ENCODE peak calls at places on chromosomes 11 and 22, in four cellular contexts. L, J, A and V are unnamed samples.

GRCh38 chr11:65606876-65607613 is 7.0 kb downstream of the MAP3K11 start:
- DNase-seq in J (peak; percentile 99), L (peak; percentile 96), A (peak; percentile 98), V (peak; percentile 87)

GRCh38 chr11:12554122-12554521 is 120.1 kb upstream of the TEAD1 start:
- DNase-seq in J (no peak), A (no peak), L (no peak), V (no peak)

GRCh38 chr11:60810151-60810550 is 25.0 kb downstream of the MS4A10 start:
- DNase-seq in A (no peak), L (no peak), J (no peak), V (no peak)

GRCh38 chr11:10597877-10598341 is 29.4 kb upstream of the LYVE1 start:
- DNase-seq in J (no peak), L (no peak), A (no peak), V (no peak)

GRCh38 chr11:77207618-77208313 is 79.7 kb downstream of the MYO7A start:
- DNase-seq in L (no peak), J (no peak), A (no peak), V (no peak)

GRCh38 chr11:11039249-11039965 is 181.6 kb upstream of the ZBED5 start:
- DNase-seq in A (no peak), L (no peak), J (no peak), V (no peak)

GRCh38 chr11:104487035-104487775 is 323.3 kb upstream of the PDGFD start:
- DNase-seq in L (no peak), J (no peak), A (no peak), V (no peak)

GRCh38 chr22:23512348-23512705 is 67.8 kb downstream of the IGLL1 start:
- DNase-seq in J (no peak), A (no peak), L (no peak), V (no peak)

GRCh38 chr11:69889400-69890372 is 70.5 kb upstream of the FGF3 start:
- DNase-seq in L (no peak), J (peak; percentile 54), A (peak; percentile 55), V (no peak)

GRCh38 chr11:121391914-121392313 is 60.2 kb upstream of the SORL1 start:
- DNase-seq in J (no peak), A (no peak), L (no peak), V (no peak)

GRCh38 chr22:45200862-45201511 is 37.3 kb downstream of the NUP50 start:
- DNase-seq in J (peak; percentile 24), A (no peak), L (no peak), V (no peak)

GRCh38 chr22:24061124-24061684 is 50.1 kb downstream of the CABIN1 start:
- DNase-seq in J (no peak), L (no peak), A (no peak), V (peak; percentile 46)

GRCh38 chr11:133038850-133039249 is 493.5 kb downstream of the OPCML start:
- DNase-seq in A (no peak), J (no peak), L (no peak), V (no peak)

GRCh38 chr11:12284321-12285050 is 92.9 kb upstream of the PARVA start:
- DNase-seq in L (peak; percentile 11), J (peak; percentile 14), A (no peak), V (no peak)

GRCh38 chr22:46731246-46732040 is 6.6 kb downstream of the CERK start:
- DNase-seq in L (no peak), J (peak; percentile 54), A (peak; percentile 65), V (no peak)

GRCh38 chr11:17230867-17231851 is 23.4 kb upstream of the PIK3C2A start:
- DNase-seq in A (no peak), L (no peak), J (no peak), V (no peak)

GRCh38 chr22:26534874-26535470 is 22.7 kb upstream of the TFIP11 start:
- DNase-seq in J (no peak), A (no peak), L (no peak), V (peak; percentile 86)

GRCh38 chr11:19614370-19614936 is 98.2 kb upstream of the NAV2 start:
- DNase-seq in A (no peak), J (no peak), L (peak; percentile 32), V (no peak)

GRCh38 chr11:128290106-128290840 is 297.1 kb downstream of the ETS1 start:
- DNase-seq in L (peak; percentile 77), A (peak; percentile 70), J (peak; percentile 54), V (peak; percentile 85)

GRCh38 chr22:41382098-41382578 is 396 bp downstream of the TEF start:
- DNase-seq in A (peak; percentile 90), J (no peak), L (no peak), V (peak; percentile 75)

DNA sequence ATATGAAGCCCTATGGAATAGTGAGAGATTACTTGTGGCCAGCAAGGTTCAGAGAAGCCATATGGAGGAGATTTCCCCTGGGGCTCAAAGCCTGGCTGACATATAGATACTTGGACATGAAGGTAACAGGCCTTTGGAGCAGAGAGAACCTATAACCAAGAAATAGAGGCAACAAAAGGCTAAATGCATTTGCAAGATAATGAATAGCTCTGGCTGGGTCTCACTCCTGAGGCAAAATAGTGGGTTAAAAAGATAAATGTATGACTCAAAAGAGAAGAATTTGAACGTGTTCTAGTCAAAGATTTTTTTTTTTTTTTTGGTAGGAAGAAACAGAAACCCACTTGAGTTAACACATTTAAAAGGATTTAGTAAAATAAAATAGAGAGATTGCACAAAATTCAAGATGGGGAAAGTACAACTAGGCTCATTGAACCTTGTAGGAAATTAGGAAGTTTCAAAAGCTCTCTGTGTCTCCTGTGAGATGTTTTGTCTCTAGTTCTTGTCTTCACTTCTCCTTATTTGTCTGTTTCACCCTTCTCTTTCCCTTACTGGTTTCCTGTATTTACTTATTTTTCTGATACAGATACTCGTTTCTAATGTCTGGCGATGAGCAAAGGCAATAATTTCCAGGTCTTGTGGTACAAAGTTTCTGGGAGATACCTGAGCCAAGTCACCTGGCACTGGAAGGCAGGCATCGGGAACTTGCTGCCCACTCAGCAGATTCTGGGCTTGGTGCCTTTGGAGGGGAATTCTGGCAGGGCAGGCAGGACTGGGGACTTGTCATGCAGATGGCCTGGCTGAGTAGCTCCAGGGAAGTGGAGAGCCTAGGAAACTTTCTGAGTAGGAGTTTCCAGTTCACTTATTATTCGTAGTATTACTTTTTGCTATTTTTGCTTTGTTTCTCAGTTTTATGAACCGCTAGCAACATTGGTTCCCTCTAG is 49.2 kb upstream of the SESN3 start:
- DNase-seq in L (no peak), A (no peak), J (peak; percentile 71), V (no peak)
- H3K4me2 ChIP-seq in L (no peak overlapping the region), A (no peak overlapping the region), J (no peak overlapping the region), V (no peak overlapping the region)

GRCh38 chr22:36977401-36977861 is 41.8 kb downstream of the TST start:
- DNase-seq in J (peak; percentile 93), L (peak; percentile 19), A (peak; percentile 84), V (peak; percentile 95)
- H3K9ac ChIP-seq in J (no peak overlapping the region), L (no peak overlapping the region), A (no peak overlapping the region), V (peak overlapping the region; percentile 63)

GRCh38 chr11:117822522-117823033 is 2.0 kb downstream of the FXYD2 start:
- DNase-seq in A (no peak), J (no peak), L (no peak), V (no peak)
- H3K4me1 ChIP-seq in A (no peaks in the 10 kb centered on the region), J (no peaks in the 10 kb centered on the region), L (peaks cover 37% of the 10 kb centered on the region), V (no peaks in the 10 kb centered on the region)

DNA sequence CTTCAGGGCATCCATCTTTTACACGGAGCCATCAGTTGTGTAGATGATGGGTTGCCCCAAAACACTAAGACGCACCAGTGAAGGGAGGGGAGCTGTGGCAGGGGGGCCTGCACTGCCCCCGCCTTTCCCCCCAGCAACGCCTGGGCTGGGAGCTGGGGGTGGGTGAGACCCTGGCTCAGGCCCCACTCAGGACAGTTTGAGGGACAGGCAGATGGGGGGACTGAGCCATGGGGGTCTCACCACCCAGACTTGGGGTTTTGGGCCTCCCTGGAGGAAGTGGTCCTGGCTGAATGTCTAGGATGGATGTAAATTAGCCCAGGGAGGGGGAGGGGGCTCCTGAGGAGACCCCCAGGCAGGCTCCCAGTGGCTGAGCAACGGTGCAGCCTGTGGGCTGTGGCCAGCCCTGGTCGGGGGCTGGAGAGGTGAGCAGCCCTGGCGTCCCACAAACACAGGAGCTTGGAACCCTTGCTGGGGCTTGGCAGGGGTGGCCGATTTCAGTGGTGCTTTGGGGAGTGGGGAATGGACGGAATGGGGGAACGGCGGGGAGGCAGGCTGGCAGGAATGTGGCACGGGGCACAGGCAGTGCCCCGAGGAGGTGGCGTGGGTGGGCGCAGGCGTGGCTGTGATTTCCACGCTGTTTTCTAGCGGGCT is 6.1 kb downstream of the PARVB start:
- DNase-seq in A (no peak), J (no peak), L (no peak), V (no peak)
- H3K4me2 ChIP-seq in A (no peak overlapping the region), J (no peak overlapping the region), L (peak overlapping the region; percentile 74), V (no peak overlapping the region)

GRCh38 chr11:67262731-67263675 is 3.3 kb upstream of the GRK2 start:
- DNase-seq in A (peak; percentile 83), J (peak; percentile 87), L (peak; percentile 67), V (peak; percentile 92)
- H3K9ac ChIP-seq in A (no peak overlapping the region), J (no peak overlapping the region), L (no peak overlapping the region), V (peak overlapping the region; percentile 34)